ENCODE peak calls at places on chromosome 10, in nine cellular contexts. One of them, this sample, is unnamed.

GRCh38 chr10:100866010-100866409 is 46.8 kb upstream of the SLF2 start:
- ATAC-seq in A549: no peak
- ATAC-seq in CD4-positive, CD25-positive, alpha-beta regulatory T cell: no peak
- ATAC-seq in CD8-positive, alpha-beta T cell: no peak
- ATAC-seq in gastrocnemius medialis: no peak
- ATAC-seq in Panc1: peak; percentile 30
- ATAC-seq in upper lobe of right lung: no peak
- ATAC-seq in lower lobe of right lung: no peak
- ATAC-seq in PC-3: no peak
- ATAC-seq in this sample: no peak

GRCh38 chr10:52956861-52957260 is 184.3 kb upstream of the MBL2 start:
- ATAC-seq in upper lobe of right lung: no peak
- ATAC-seq in PC-3: peak; percentile 48
- ATAC-seq in Panc1: no peak
- ATAC-seq in lower lobe of right lung: no peak
- ATAC-seq in CD8-positive, alpha-beta T cell: no peak
- ATAC-seq in A549: no peak
- ATAC-seq in CD4-positive, CD25-positive, alpha-beta regulatory T cell: no peak
- ATAC-seq in gastrocnemius medialis: no peak
- ATAC-seq in this sample: no peak

GRCh38 chr10:121536271-121536918 is 61.8 kb downstream of the FGFR2 start:
- ATAC-seq in lower lobe of right lung: no peak
- ATAC-seq in CD4-positive, CD25-positive, alpha-beta regulatory T cell: no peak
- ATAC-seq in CD8-positive, alpha-beta T cell: no peak
- ATAC-seq in gastrocnemius medialis: no peak
- ATAC-seq in A549: no peak
- ATAC-seq in PC-3: no peak
- ATAC-seq in upper lobe of right lung: no peak
- ATAC-seq in Panc1: no peak
- ATAC-seq in this sample: peak; percentile 75

GRCh38 chr10:121036431-121036830 is 185.3 kb downstream of the WDR11 start:
- ATAC-seq in PC-3: no peak
- ATAC-seq in CD8-positive, alpha-beta T cell: no peak
- ATAC-seq in gastrocnemius medialis: no peak
- ATAC-seq in A549: no peak
- ATAC-seq in CD4-positive, CD25-positive, alpha-beta regulatory T cell: no peak
- ATAC-seq in upper lobe of right lung: peak; percentile 32
- ATAC-seq in Panc1: no peak
- ATAC-seq in lower lobe of right lung: no peak
- ATAC-seq in this sample: no peak

GRCh38 chr10:88095778-88096452 is 232.5 kb downstream of the PTEN start:
- ATAC-seq in PC-3: no peak
- ATAC-seq in CD4-positive, CD25-positive, alpha-beta regulatory T cell: no peak
- ATAC-seq in upper lobe of right lung: no peak
- ATAC-seq in gastrocnemius medialis: no peak
- ATAC-seq in lower lobe of right lung: no peak
- ATAC-seq in A549: no peak
- ATAC-seq in Panc1: no peak
- ATAC-seq in CD8-positive, alpha-beta T cell: no peak
- ATAC-seq in this sample: no peak

GRCh38 chr10:2081501-2081900 is 344.2 kb upstream of the ADARB2 start:
- ATAC-seq in gastrocnemius medialis: no peak
- ATAC-seq in CD8-positive, alpha-beta T cell: no peak
- ATAC-seq in upper lobe of right lung: peak; percentile 52
- ATAC-seq in Panc1: no peak
- ATAC-seq in CD4-positive, CD25-positive, alpha-beta regulatory T cell: no peak
- ATAC-seq in A549: no peak
- ATAC-seq in PC-3: no peak
- ATAC-seq in lower lobe of right lung: peak; percentile 37
- ATAC-seq in this sample: no peak

GRCh38 chr10:91974960-91975359 is 51.4 kb downstream of the BTAF1 start:
- ATAC-seq in CD8-positive, alpha-beta T cell: no peak
- ATAC-seq in Panc1: no peak
- ATAC-seq in gastrocnemius medialis: no peak
- ATAC-seq in upper lobe of right lung: no peak
- ATAC-seq in A549: no peak
- ATAC-seq in PC-3: peak; percentile 63
- ATAC-seq in lower lobe of right lung: no peak
- ATAC-seq in CD4-positive, CD25-positive, alpha-beta regulatory T cell: no peak
- ATAC-seq in this sample: no peak

GRCh38 chr10:112797221-112797620 is 152.8 kb upstream of the TCF7L2 start:
- ATAC-seq in upper lobe of right lung: no peak
- ATAC-seq in lower lobe of right lung: no peak
- ATAC-seq in CD4-positive, CD25-positive, alpha-beta regulatory T cell: no peak
- ATAC-seq in gastrocnemius medialis: no peak
- ATAC-seq in A549: no peak
- ATAC-seq in Panc1: no peak
- ATAC-seq in CD8-positive, alpha-beta T cell: no peak
- ATAC-seq in PC-3: no peak
- ATAC-seq in this sample: no peak

GRCh38 chr10:92123031-92123450 is 167.8 kb downstream of the CPEB3 start:
- ATAC-seq in CD8-positive, alpha-beta T cell: no peak
- ATAC-seq in PC-3: peak; percentile 84
- ATAC-seq in A549: no peak
- ATAC-seq in Panc1: no peak
- ATAC-seq in CD4-positive, CD25-positive, alpha-beta regulatory T cell: no peak
- ATAC-seq in upper lobe of right lung: peak; percentile 85
- ATAC-seq in gastrocnemius medialis: no peak
- ATAC-seq in lower lobe of right lung: peak; percentile 87
- ATAC-seq in this sample: no peak

GRCh38 chr10:30459283-30459682 is 25.3 kb downstream of the MAP3K8 start:
- ATAC-seq in Panc1: no peak
- ATAC-seq in gastrocnemius medialis: no peak
- ATAC-seq in CD4-positive, CD25-positive, alpha-beta regulatory T cell: no peak
- ATAC-seq in lower lobe of right lung: peak; percentile 83
- ATAC-seq in A549: no peak
- ATAC-seq in CD8-positive, alpha-beta T cell: no peak
- ATAC-seq in PC-3: no peak
- ATAC-seq in upper lobe of right lung: peak; percentile 91
- ATAC-seq in this sample: peak; percentile 10

GRCh38 chr10:132396495-132397035 is 435 bp upstream of the PWWP2B start:
- ATAC-seq in lower lobe of right lung: peak; percentile 73
- ATAC-seq in CD4-positive, CD25-positive, alpha-beta regulatory T cell: peak; percentile 81
- ATAC-seq in PC-3: peak; percentile 56
- ATAC-seq in Panc1: peak; percentile 49
- ATAC-seq in upper lobe of right lung: peak; percentile 71
- ATAC-seq in CD8-positive, alpha-beta T cell: peak; percentile 72
- ATAC-seq in gastrocnemius medialis: peak; percentile 58
- ATAC-seq in A549: peak; percentile 54
- ATAC-seq in this sample: peak; percentile 75

GRCh38 chr10:102621418-102622325 is 22.6 kb upstream of the TRIM8 start:
- ATAC-seq in upper lobe of right lung: peak; percentile 40
- ATAC-seq in PC-3: peak; percentile 72
- ATAC-seq in A549: no peak
- ATAC-seq in CD8-positive, alpha-beta T cell: no peak
- ATAC-seq in gastrocnemius medialis: no peak
- ATAC-seq in Panc1: peak; percentile 11
- ATAC-seq in lower lobe of right lung: peak; percentile 14
- ATAC-seq in CD4-positive, CD25-positive, alpha-beta regulatory T cell: peak; percentile 37
- ATAC-seq in this sample: no peak

DNA sequence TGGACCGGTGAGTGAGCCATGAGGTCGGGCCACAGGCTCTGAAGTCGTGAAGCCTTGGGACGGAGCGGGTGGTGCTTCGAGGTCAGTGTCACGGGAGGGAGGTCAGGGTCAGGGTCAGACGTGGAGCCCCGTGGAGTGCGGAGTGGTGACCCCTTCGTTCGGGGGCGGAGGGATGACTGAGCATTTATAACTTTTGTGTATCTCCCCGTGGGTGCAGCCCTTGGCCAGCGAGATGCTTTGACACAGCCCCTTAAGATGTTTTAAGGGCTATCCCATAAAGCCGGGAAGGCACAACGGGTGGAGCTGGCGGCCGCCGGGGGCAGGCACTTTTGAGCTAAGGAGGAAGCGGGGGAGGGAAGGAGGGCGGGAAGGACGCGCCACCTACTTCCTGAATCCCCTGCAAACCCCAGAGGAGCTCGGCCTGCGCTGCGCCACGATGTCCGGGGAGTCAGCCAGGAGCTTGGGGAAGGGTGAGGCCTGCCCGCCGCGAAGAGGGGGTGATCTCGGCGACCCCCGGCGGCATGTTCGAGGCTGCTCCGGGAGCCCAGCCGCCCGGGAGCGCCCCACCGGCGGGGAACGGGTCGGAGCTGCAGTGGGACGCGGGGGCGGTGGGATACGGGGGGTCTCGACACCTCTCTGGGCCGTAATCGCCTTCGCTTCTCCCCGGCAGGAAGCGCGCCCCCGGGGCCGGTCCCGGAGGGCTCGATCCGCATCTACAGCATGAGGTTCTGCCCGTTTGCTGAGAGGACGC is at the start of gene GSTO1:
- ATAC-seq in CD8-positive, alpha-beta T cell: peak; percentile 59
- ATAC-seq in lower lobe of right lung: peak; percentile 95
- ATAC-seq in PC-3: peak; percentile 81
- ATAC-seq in CD4-positive, CD25-positive, alpha-beta regulatory T cell: peak; percentile 54
- ATAC-seq in Panc1: peak; percentile 96
- ATAC-seq in A549: peak; percentile 89
- ATAC-seq in upper lobe of right lung: peak; percentile 95
- ATAC-seq in gastrocnemius medialis: peak; percentile 68
- ATAC-seq in this sample: peak; percentile 87
- H3K4me1 ChIP-seq in CD8-positive, alpha-beta T cell: peaks cover 20% of the 10 kb centered on the region
- H3K4me1 ChIP-seq in lower lobe of right lung: peaks cover 49% of the 10 kb centered on the region
- H3K4me1 ChIP-seq in PC-3: peaks cover 20% of the 10 kb centered on the region
- H3K4me1 ChIP-seq in CD4-positive, CD25-positive, alpha-beta regulatory T cell: peaks cover 36% of the 10 kb centered on the region
- H3K4me1 ChIP-seq in Panc1: peaks cover 28% of the 10 kb centered on the region
- H3K4me1 ChIP-seq in A549: peaks cover 25% of the 10 kb centered on the region
- H3K4me1 ChIP-seq in upper lobe of right lung: peaks cover 36% of the 10 kb centered on the region
- H3K4me1 ChIP-seq in gastrocnemius medialis: peaks cover 27% of the 10 kb centered on the region
- H3K4me1 ChIP-seq in this sample: peaks cover 20% of the 10 kb centered on the region

GRCh38 chr10:73887038-73888015 is 13.0 kb upstream of the CAMK2G start:
- ATAC-seq in A549: peak; percentile 63
- ATAC-seq in CD4-positive, CD25-positive, alpha-beta regulatory T cell: no peak
- ATAC-seq in PC-3: peak; percentile 63
- ATAC-seq in upper lobe of right lung: peak; percentile 53
- ATAC-seq in Panc1: peak; percentile 77
- ATAC-seq in CD8-positive, alpha-beta T cell: no peak
- ATAC-seq in gastrocnemius medialis: peak; percentile 77
- ATAC-seq in lower lobe of right lung: peak; percentile 64
- ATAC-seq in this sample: peak; percentile 79
- H3K9me3 ChIP-seq in A549: no peaks in the 10 kb centered on the region
- H3K9me3 ChIP-seq in CD4-positive, CD25-positive, alpha-beta regulatory T cell: no peaks in the 10 kb centered on the region
- H3K9me3 ChIP-seq in PC-3: no peaks in the 10 kb centered on the region
- H3K9me3 ChIP-seq in upper lobe of right lung: no peaks in the 10 kb centered on the region
- H3K9me3 ChIP-seq in Panc1: no peaks in the 10 kb centered on the region
- H3K9me3 ChIP-seq in CD8-positive, alpha-beta T cell: no peaks in the 10 kb centered on the region
- H3K9me3 ChIP-seq in gastrocnemius medialis: no peaks in the 10 kb centered on the region
- H3K9me3 ChIP-seq in lower lobe of right lung: no peaks in the 10 kb centered on the region
- H3K9me3 ChIP-seq in this sample: no peaks in the 10 kb centered on the region

DNA sequence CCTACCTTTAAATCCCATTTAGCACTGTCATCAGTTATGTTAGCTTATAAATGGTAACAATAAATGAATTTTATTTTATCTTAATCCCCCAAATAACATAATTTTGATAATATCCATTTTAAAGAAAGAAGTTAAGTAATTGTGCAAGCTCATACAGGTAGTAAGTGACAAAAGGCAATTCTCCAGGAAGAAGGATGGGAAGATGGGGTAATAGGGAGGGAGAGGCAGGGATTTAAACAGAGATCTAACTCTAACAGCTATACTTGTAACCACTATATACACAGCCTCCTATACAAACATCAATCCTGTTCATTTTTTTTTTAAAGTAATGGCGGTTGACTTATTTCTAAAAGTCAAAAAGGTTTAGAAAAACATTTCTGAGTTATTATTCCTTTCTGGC is 119.4 kb downstream of the SGMS1 start:
- ATAC-seq in Panc1: no peak
- ATAC-seq in CD4-positive, CD25-positive, alpha-beta regulatory T cell: no peak
- ATAC-seq in lower lobe of right lung: no peak
- ATAC-seq in gastrocnemius medialis: no peak
- ATAC-seq in A549: no peak
- ATAC-seq in upper lobe of right lung: no peak
- ATAC-seq in CD8-positive, alpha-beta T cell: no peak
- ATAC-seq in PC-3: no peak
- ATAC-seq in this sample: no peak
- H3K4me1 ChIP-seq in Panc1: no peaks in the 10 kb centered on the region
- H3K4me1 ChIP-seq in CD4-positive, CD25-positive, alpha-beta regulatory T cell: peaks cover 67% of the 10 kb centered on the region
- H3K4me1 ChIP-seq in lower lobe of right lung: peaks cover 19% of the 10 kb centered on the region
- H3K4me1 ChIP-seq in gastrocnemius medialis: peaks cover 21% of the 10 kb centered on the region
- H3K4me1 ChIP-seq in A549: peaks cover 27% of the 10 kb centered on the region
- H3K4me1 ChIP-seq in upper lobe of right lung: no peaks in the 10 kb centered on the region
- H3K4me1 ChIP-seq in CD8-positive, alpha-beta T cell: peaks cover 7% of the 10 kb centered on the region
- H3K4me1 ChIP-seq in PC-3: peaks cover 33% of the 10 kb centered on the region
- H3K4me1 ChIP-seq in this sample: no peaks in the 10 kb centered on the region

GRCh38 chr10:38045129-38045528 is 34.7 kb downstream of the ZNF33A start:
- ATAC-seq in gastrocnemius medialis: no peak
- ATAC-seq in A549: no peak
- ATAC-seq in CD4-positive, CD25-positive, alpha-beta regulatory T cell: no peak
- ATAC-seq in PC-3: no peak
- ATAC-seq in Panc1: no peak
- ATAC-seq in upper lobe of right lung: no peak
- ATAC-seq in lower lobe of right lung: no peak
- ATAC-seq in CD8-positive, alpha-beta T cell: no peak
- ATAC-seq in this sample: no peak
- H3K9me3 ChIP-seq in gastrocnemius medialis: no peaks in the 10 kb centered on the region
- H3K9me3 ChIP-seq in A549: peaks cover 72% of the 10 kb centered on the region
- H3K9me3 ChIP-seq in CD4-positive, CD25-positive, alpha-beta regulatory T cell: peaks cover 38% of the 10 kb centered on the region
- H3K9me3 ChIP-seq in PC-3: peaks cover 3% of the 10 kb centered on the region
- H3K9me3 ChIP-seq in Panc1: peaks cover 6% of the 10 kb centered on the region
- H3K9me3 ChIP-seq in upper lobe of right lung: no peaks in the 10 kb centered on the region
- H3K9me3 ChIP-seq in lower lobe of right lung: no peaks in the 10 kb centered on the region
- H3K9me3 ChIP-seq in CD8-positive, alpha-beta T cell: no peaks in the 10 kb centered on the region
- H3K9me3 ChIP-seq in this sample: no peaks in the 10 kb centered on the region

GRCh38 chr10:3683560-3683959 is 101.4 kb downstream of the KLF6 start:
- ATAC-seq in upper lobe of right lung: no peak
- ATAC-seq in gastrocnemius medialis: no peak
- ATAC-seq in Panc1: no peak
- ATAC-seq in PC-3: no peak
- ATAC-seq in CD8-positive, alpha-beta T cell: no peak
- ATAC-seq in CD4-positive, CD25-positive, alpha-beta regulatory T cell: no peak
- ATAC-seq in A549: no peak
- ATAC-seq in lower lobe of right lung: no peak
- ATAC-seq in this sample: no peak
- H3K4me1 ChIP-seq in upper lobe of right lung: no peaks in the 10 kb centered on the region
- H3K4me1 ChIP-seq in gastrocnemius medialis: no peaks in the 10 kb centered on the region
- H3K4me1 ChIP-seq in Panc1: peaks cover 6% of the 10 kb centered on the region
- H3K4me1 ChIP-seq in PC-3: no peaks in the 10 kb centered on the region
- H3K4me1 ChIP-seq in CD8-positive, alpha-beta T cell: no peaks in the 10 kb centered on the region
- H3K4me1 ChIP-seq in CD4-positive, CD25-positive, alpha-beta regulatory T cell: no peaks in the 10 kb centered on the region
- H3K4me1 ChIP-seq in A549: no peaks in the 10 kb centered on the region
- H3K4me1 ChIP-seq in lower lobe of right lung: no peaks in the 10 kb centered on the region
- H3K4me1 ChIP-seq in this sample: no peaks in the 10 kb centered on the region

DNA sequence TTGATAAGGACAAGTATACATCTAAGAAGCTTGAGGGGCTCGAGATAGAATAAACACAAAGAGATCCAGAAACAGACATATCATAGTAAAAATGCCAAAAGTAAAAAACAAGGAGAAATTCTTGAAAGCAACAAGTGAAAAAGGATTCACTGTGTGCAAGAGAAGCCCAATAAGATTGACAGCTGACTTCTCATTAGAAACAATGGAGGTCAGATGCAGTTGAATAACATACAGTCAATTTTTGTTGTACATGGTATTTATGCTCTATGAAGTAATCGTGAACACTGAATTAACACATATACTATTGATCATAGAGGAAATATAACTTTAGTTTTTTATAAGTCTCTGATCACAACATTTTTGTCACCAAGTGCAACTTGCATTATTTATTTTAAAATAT is 982.8 kb upstream of the SORCS1 start:
- ATAC-seq in upper lobe of right lung: no peak
- ATAC-seq in PC-3: no peak
- ATAC-seq in CD8-positive, alpha-beta T cell: no peak
- ATAC-seq in gastrocnemius medialis: no peak
- ATAC-seq in A549: no peak
- ATAC-seq in lower lobe of right lung: no peak
- ATAC-seq in CD4-positive, CD25-positive, alpha-beta regulatory T cell: no peak
- ATAC-seq in Panc1: no peak
- ATAC-seq in this sample: no peak
- H3K9me3 ChIP-seq in upper lobe of right lung: no peaks in the 10 kb centered on the region
- H3K9me3 ChIP-seq in PC-3: no peaks in the 10 kb centered on the region
- H3K9me3 ChIP-seq in CD8-positive, alpha-beta T cell: no peaks in the 10 kb centered on the region
- H3K9me3 ChIP-seq in gastrocnemius medialis: no peaks in the 10 kb centered on the region
- H3K9me3 ChIP-seq in A549: peaks cover 6% of the 10 kb centered on the region
- H3K9me3 ChIP-seq in lower lobe of right lung: peaks cover 23% of the 10 kb centered on the region
- H3K9me3 ChIP-seq in CD4-positive, CD25-positive, alpha-beta regulatory T cell: no peaks in the 10 kb centered on the region
- H3K9me3 ChIP-seq in Panc1: peaks cover 12% of the 10 kb centered on the region
- H3K9me3 ChIP-seq in this sample: peaks cover 17% of the 10 kb centered on the region

This sample was measured in gastroesophageal sphincter.